ENCODE peak calls at places on chromosomes 4 and X, in six cellular contexts. X, E, L, C, Y and S are unnamed samples.

GRCh38 chr4:113181289-113182007 is 132.0 kb downstream of the ANK2 start:
- DNase-seq in X (no peak), E (peak; percentile 8), L (no peak), C (peak; percentile 83), Y (no peak), S (no peak)

GRCh38 chr4:107060388-107060787 is 24.3 kb upstream of the DKK2 start:
- DNase-seq in X (no peak), E (no peak), L (no peak), C (no peak), Y (no peak), S (no peak)

GRCh38 chrX:40735318-40736169 is at the start of gene MED14:
- DNase-seq in X (peak; percentile 69), E (peak; percentile 83), L (peak; percentile 83), C (peak; percentile 95), Y (peak; percentile 93), S (peak; percentile 91)

GRCh38 chr4:129972257-129972656 is 876.3 kb downstream of the C4orf33 start:
- DNase-seq in X (no peak), E (no peak), L (no peak), C (peak; percentile 3), Y (no peak), S (no peak)

GRCh38 chrX:110992611-110993010 is 103.4 kb upstream of the PAK3 start:
- DNase-seq in X (peak; percentile 0), E (no peak), L (peak; percentile 28), C (peak; percentile 52), Y (no peak), S (peak; percentile 44)

GRCh38 chrX:11532291-11533075 is 133.2 kb downstream of the ARHGAP6 start:
- DNase-seq in X (no peak), E (no peak), L (peak; percentile 8), C (peak; percentile 43), Y (no peak), S (no peak)

GRCh38 chr4:87251104-87251503 is 30.7 kb upstream of the KLHL8 start:
- DNase-seq in X (no peak), E (peak; percentile 71), L (no peak), C (no peak), Y (peak; percentile 25), S (no peak)

GRCh38 chrX:19747672-19748610 is 139.5 kb downstream of the SH3KBP1 start:
- DNase-seq in X (no peak), E (no peak), L (no peak), C (no peak), Y (peak; percentile 48), S (peak; percentile 11)

GRCh38 chr4:89847571-89848325 is 10.8 kb upstream of the SNCA start:
- DNase-seq in X (no peak), E (no peak), L (no peak), C (no peak), Y (no peak), S (no peak)

GRCh38 chrX:11341274-11342256 is 48.4 kb downstream of the AMELX start:
- DNase-seq in X (no peak), E (no peak), L (no peak), C (no peak), Y (peak; percentile 31), S (peak; percentile 28)

GRCh38 chr4:121256346-121256745 is 92.2 kb upstream of the TNIP3 start:
- DNase-seq in X (no peak), E (no peak), L (no peak), C (no peak), Y (no peak), S (peak; percentile 12)

GRCh38 chr4:22508376-22508775 is 7.5 kb downstream of the ADGRA3 start:
- DNase-seq in X (no peak), E (no peak), L (no peak), C (no peak), Y (no peak), S (no peak)

GRCh38 chr4:81432825-81433224 is 38.9 kb downstream of the RASGEF1B start:
- DNase-seq in X (no peak), E (no peak), L (no peak), C (no peak), Y (no peak), S (no peak)